ENCODE peak calls at places on chromosomes 3 and 15, in seven cellular contexts. One of them, this sample, is unnamed.

GRCh38 chr3:116064646-116065045 is 380.6 kb downstream of the LSAMP start:
- DNase-seq in coronary artery: no peak
- DNase-seq in H7: no peak
- DNase-seq in endodermal cell: no peak
- DNase-seq in right cardiac atrium: no peak
- DNase-seq in aorta: no peak
- DNase-seq in kidney: no peak
- DNase-seq in this sample: no peak

GRCh38 chr3:129318921-129319320 is 40.3 kb downstream of the HMCES start:
- DNase-seq in coronary artery: no peak
- DNase-seq in H7: peak; percentile 66
- DNase-seq in endodermal cell: peak; percentile 41
- DNase-seq in right cardiac atrium: peak; percentile 59
- DNase-seq in aorta: no peak
- DNase-seq in kidney: no peak
- DNase-seq in this sample: no peak

GRCh38 chr3:107913671-107914070 is 177.2 kb downstream of the CD47 start:
- DNase-seq in coronary artery: no peak
- DNase-seq in H7: no peak
- DNase-seq in endodermal cell: no peak
- DNase-seq in right cardiac atrium: no peak
- DNase-seq in aorta: no peak
- DNase-seq in kidney: no peak
- DNase-seq in this sample: no peak

GRCh38 chr3:103991461-103992115 is 1375.1 kb upstream of the ALCAM start:
- DNase-seq in coronary artery: no peak
- DNase-seq in H7: peak; percentile 13
- DNase-seq in endodermal cell: peak; percentile 77
- DNase-seq in right cardiac atrium: no peak
- DNase-seq in aorta: no peak
- DNase-seq in kidney: peak; percentile 30
- DNase-seq in this sample: no peak

GRCh38 chr3:179630753-179631451 is 21.9 kb upstream of the USP13 start:
- DNase-seq in coronary artery: no peak
- DNase-seq in H7: no peak
- DNase-seq in endodermal cell: no peak
- DNase-seq in right cardiac atrium: no peak
- DNase-seq in aorta: no peak
- DNase-seq in kidney: no peak
- DNase-seq in this sample: no peak

GRCh38 chr3:10387881-10388621 is 67.1 kb upstream of the SEC13 start:
- DNase-seq in coronary artery: no peak
- DNase-seq in H7: no peak
- DNase-seq in endodermal cell: no peak
- DNase-seq in right cardiac atrium: no peak
- DNase-seq in aorta: peak; percentile 35
- DNase-seq in kidney: peak; percentile 19
- DNase-seq in this sample: no peak

GRCh38 chr15:71725215-71725955 is 85.0 kb upstream of the NR2E3 start:
- DNase-seq in coronary artery: no peak
- DNase-seq in H7: no peak
- DNase-seq in endodermal cell: peak; percentile 0
- DNase-seq in right cardiac atrium: no peak
- DNase-seq in aorta: no peak
- DNase-seq in kidney: no peak
- DNase-seq in this sample: no peak

GRCh38 chr15:42576776-42577175 is 1.4 kb downstream of the STARD9 start:
- DNase-seq in coronary artery: no peak
- DNase-seq in H7: no peak
- DNase-seq in endodermal cell: no peak
- DNase-seq in right cardiac atrium: no peak
- DNase-seq in aorta: no peak
- DNase-seq in kidney: no peak
- DNase-seq in this sample: no peak

GRCh38 chr3:131033480-131034080 is 6.9 kb downstream of the NEK11 start:
- DNase-seq in coronary artery: no peak
- DNase-seq in H7: peak; percentile 47
- DNase-seq in endodermal cell: no peak
- DNase-seq in right cardiac atrium: no peak
- DNase-seq in aorta: no peak
- DNase-seq in kidney: no peak
- DNase-seq in this sample: no peak

GRCh38 chr15:58465866-58466517 is 34.2 kb downstream of the LIPC start:
- DNase-seq in coronary artery: no peak
- DNase-seq in H7: no peak
- DNase-seq in endodermal cell: no peak
- DNase-seq in right cardiac atrium: no peak
- DNase-seq in aorta: no peak
- DNase-seq in kidney: no peak
- DNase-seq in this sample: no peak

GRCh38 chr3:52712291-52713212 is 6.6 kb downstream of the SPCS1 start:
- DNase-seq in coronary artery: no peak
- DNase-seq in H7: no peak
- DNase-seq in endodermal cell: peak; percentile 19
- DNase-seq in right cardiac atrium: no peak
- DNase-seq in aorta: no peak
- DNase-seq in kidney: no peak
- DNase-seq in this sample: no peak

GRCh38 chr3:59425942-59426341 is 376.1 kb upstream of the CFAP20DC start:
- DNase-seq in coronary artery: no peak
- DNase-seq in H7: no peak
- DNase-seq in endodermal cell: no peak
- DNase-seq in right cardiac atrium: no peak
- DNase-seq in aorta: no peak
- DNase-seq in kidney: no peak
- DNase-seq in this sample: no peak

DNA sequence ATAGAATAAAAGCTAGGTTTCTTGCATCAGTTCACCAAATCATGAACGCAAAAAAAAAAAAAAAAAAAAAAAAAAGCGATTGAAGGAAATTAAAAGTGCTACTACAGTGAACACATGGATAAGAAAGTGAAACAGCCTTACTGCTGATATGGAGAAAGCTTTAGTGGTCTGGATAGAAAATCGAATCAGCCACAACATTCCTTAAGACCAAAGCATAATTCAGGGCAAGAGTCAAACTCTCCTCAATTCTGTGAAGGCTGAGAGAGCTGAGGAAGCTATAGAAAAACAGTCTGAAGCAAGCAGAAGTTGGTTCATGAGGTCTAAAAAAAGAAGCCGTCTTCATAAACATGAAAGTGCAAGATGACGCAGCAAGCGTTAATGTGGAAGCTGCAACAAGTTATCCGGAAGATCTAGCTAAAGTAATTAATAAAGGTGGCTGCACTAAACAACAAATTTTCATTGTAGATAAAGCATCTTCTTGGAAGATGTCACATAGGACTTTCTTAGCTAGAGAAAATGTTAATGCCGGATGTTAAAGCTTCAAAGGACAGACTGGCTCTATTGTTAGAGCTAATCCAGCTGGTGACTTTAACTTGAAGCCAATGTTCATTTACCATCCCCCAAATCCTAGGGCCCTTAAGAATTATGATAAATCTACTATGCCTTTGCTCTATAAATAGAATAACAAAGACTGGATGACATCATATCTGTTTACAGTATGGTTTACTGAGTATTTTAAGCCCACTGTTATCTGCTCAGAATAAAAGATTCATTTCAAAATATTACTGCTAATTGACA is 19.2 kb downstream of the P3H2 start:
- DNase-seq in coronary artery: no peak
- DNase-seq in H7: no peak
- DNase-seq in endodermal cell: no peak
- DNase-seq in right cardiac atrium: no peak
- DNase-seq in aorta: no peak
- DNase-seq in kidney: no peak
- DNase-seq in this sample: no peak
- H3K4me3 ChIP-seq in coronary artery: peak overlapping the region; percentile 37
- H3K4me3 ChIP-seq in H7: no peak overlapping the region
- H3K4me3 ChIP-seq in endodermal cell: peak overlapping the region; percentile 63
- H3K4me3 ChIP-seq in right cardiac atrium: peak overlapping the region; percentile 52
- H3K4me3 ChIP-seq in aorta: peak overlapping the region; percentile 20
- H3K4me3 ChIP-seq in kidney: peak overlapping the region; percentile 33
- H3K4me3 ChIP-seq in this sample: peak overlapping the region; percentile 15

GRCh38 chr15:92012368-92012629 is 158.8 kb downstream of the SLCO3A1 start:
- DNase-seq in coronary artery: no peak
- DNase-seq in H7: no peak
- DNase-seq in endodermal cell: no peak
- DNase-seq in right cardiac atrium: no peak
- DNase-seq in aorta: no peak
- DNase-seq in kidney: no peak
- DNase-seq in this sample: no peak

GRCh38 chr15:92006186-92007028 is 152.9 kb downstream of the SLCO3A1 start:
- DNase-seq in coronary artery: no peak
- DNase-seq in H7: no peak
- DNase-seq in endodermal cell: no peak
- DNase-seq in right cardiac atrium: no peak
- DNase-seq in aorta: no peak
- DNase-seq in kidney: no peak
- DNase-seq in this sample: no peak

GRCh38 chr15:92014461-92015030 is 161.0 kb downstream of the SLCO3A1 start:
- DNase-seq in coronary artery: no peak
- DNase-seq in H7: no peak
- DNase-seq in endodermal cell: no peak
- DNase-seq in right cardiac atrium: no peak
- DNase-seq in aorta: no peak
- DNase-seq in kidney: no peak
- DNase-seq in this sample: no peak

GRCh38 chr15:92009162-92009561 is 155.7 kb downstream of the SLCO3A1 start:
- DNase-seq in coronary artery: no peak
- DNase-seq in H7: no peak
- DNase-seq in endodermal cell: no peak
- DNase-seq in right cardiac atrium: no peak
- DNase-seq in aorta: no peak
- DNase-seq in kidney: no peak
- DNase-seq in this sample: no peak

DNA sequence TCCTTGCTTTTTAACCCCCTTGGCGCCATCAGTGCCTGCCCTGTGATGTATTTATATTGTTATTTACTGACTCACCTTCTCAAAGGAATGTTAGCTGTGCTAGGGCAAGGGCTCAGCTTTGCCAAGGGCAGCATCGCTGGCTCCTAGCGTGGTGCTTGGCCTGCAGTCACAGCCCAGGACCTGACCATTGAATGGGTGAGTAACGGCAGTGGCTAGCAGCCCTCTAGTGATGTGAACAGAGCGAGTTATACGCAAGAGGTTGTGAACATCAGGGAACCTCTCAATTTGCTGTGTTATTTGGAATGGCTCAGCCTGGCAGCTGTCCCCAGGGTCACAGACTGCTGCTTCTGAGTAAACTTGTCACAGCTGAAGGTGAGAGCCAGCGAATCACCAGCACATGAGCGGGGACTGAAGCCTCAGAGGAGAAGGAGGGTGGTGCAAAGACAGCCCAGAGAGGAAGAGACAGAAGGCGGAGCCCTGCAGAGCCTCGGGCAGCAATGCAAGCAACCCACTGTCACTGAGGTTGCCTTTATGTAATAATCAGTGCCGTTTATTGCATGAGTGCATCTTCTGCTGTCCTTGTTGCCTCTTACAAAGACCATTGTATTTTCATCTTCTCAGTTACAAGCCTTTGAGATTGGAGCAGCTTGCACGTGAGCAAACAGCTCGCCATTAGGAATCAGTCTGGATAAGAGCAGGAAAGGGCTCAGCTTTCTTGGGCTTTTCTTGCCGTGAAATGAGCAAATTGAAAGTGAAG is 158.3 kb downstream of the SLCO3A1 start:
- DNase-seq in coronary artery: no peak
- DNase-seq in H7: no peak
- DNase-seq in endodermal cell: peak; percentile 66
- DNase-seq in right cardiac atrium: no peak
- DNase-seq in aorta: peak; percentile 83
- DNase-seq in kidney: no peak
- DNase-seq in this sample: no peak
- H3K4me3 ChIP-seq in coronary artery: peak overlapping the region; percentile 54
- H3K4me3 ChIP-seq in H7: no peak overlapping the region
- H3K4me3 ChIP-seq in endodermal cell: no peak overlapping the region
- H3K4me3 ChIP-seq in right cardiac atrium: no peak overlapping the region
- H3K4me3 ChIP-seq in aorta: no peak overlapping the region
- H3K4me3 ChIP-seq in kidney: peak overlapping the region; percentile 22
- H3K4me3 ChIP-seq in this sample: no peak overlapping the region

DNA sequence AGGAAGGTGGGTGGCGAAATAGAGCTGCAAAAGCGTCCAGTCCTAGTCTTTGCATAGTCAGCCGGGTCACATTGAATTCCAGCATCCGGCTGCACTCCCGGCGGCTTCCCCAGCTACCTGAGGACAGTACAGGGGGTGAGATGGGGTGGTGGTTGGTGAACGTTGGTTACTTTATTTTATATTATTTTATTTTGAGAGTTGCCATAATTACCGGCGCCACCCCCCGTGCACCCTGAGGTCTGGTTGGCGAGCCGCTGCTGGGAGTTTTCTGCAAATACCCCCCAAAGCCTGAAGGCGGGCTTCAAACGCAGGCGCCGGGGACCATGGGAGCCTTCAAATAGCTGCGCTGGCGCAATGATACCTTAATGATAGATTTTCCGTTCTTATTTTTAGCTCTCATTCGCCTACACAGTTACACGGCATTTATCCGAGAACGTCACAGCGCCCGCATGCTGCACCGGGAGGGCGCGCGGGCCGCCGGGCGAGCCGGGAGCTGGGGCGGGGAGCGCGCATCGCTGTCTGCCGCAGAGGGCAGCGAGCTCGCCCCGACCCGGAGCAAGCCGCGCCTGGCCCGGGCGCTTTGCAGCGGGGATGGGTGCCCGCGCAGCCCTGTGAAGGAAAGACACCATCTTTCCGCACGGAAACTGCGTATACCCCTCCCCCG is 756 bp upstream of the RASGRF1 start:
- DNase-seq in coronary artery: peak; percentile 35
- DNase-seq in H7: peak; percentile 83
- DNase-seq in endodermal cell: peak; percentile 62
- DNase-seq in right cardiac atrium: no peak
- DNase-seq in aorta: peak; percentile 53
- DNase-seq in kidney: no peak
- DNase-seq in this sample: no peak
- H3K4me3 ChIP-seq in coronary artery: peak overlapping the region; percentile 63
- H3K4me3 ChIP-seq in H7: peak overlapping the region; percentile 55
- H3K4me3 ChIP-seq in endodermal cell: peak overlapping the region; percentile 75
- H3K4me3 ChIP-seq in right cardiac atrium: peak overlapping the region; percentile 30
- H3K4me3 ChIP-seq in aorta: no peak overlapping the region
- H3K4me3 ChIP-seq in kidney: no peak overlapping the region
- H3K4me3 ChIP-seq in this sample: peak overlapping the region; percentile 34

GRCh38 chr3:186255703-186256331 is 106.2 kb downstream of the DGKG start:
- DNase-seq in coronary artery: no peak
- DNase-seq in H7: peak; percentile 68
- DNase-seq in endodermal cell: peak; percentile 87
- DNase-seq in right cardiac atrium: no peak
- DNase-seq in aorta: no peak
- DNase-seq in kidney: peak; percentile 78
- DNase-seq in this sample: no peak

GRCh38 chr3:186251948-186252619 is 110.0 kb downstream of the DGKG start:
- DNase-seq in coronary artery: peak; percentile 62
- DNase-seq in H7: no peak
- DNase-seq in endodermal cell: no peak
- DNase-seq in right cardiac atrium: peak; percentile 67
- DNase-seq in aorta: peak; percentile 71
- DNase-seq in kidney: no peak
- DNase-seq in this sample: no peak

GRCh38 chr3:186258968-186259367 is 103.1 kb downstream of the DGKG start:
- DNase-seq in coronary artery: no peak
- DNase-seq in H7: no peak
- DNase-seq in endodermal cell: no peak
- DNase-seq in right cardiac atrium: no peak
- DNase-seq in aorta: no peak
- DNase-seq in kidney: no peak
- DNase-seq in this sample: no peak

GRCh38 chr3:186257866-186258265 is 104.2 kb downstream of the DGKG start:
- DNase-seq in coronary artery: no peak
- DNase-seq in H7: no peak
- DNase-seq in endodermal cell: no peak
- DNase-seq in right cardiac atrium: no peak
- DNase-seq in aorta: no peak
- DNase-seq in kidney: no peak
- DNase-seq in this sample: no peak

GRCh38 chr3:186254676-186255665 is 107.1 kb downstream of the DGKG start:
- DNase-seq in coronary artery: no peak
- DNase-seq in H7: no peak
- DNase-seq in endodermal cell: no peak
- DNase-seq in right cardiac atrium: peak; percentile 52
- DNase-seq in aorta: no peak
- DNase-seq in kidney: no peak
- DNase-seq in this sample: no peak
- H3K4me3 ChIP-seq in coronary artery: no peak overlapping the region
- H3K4me3 ChIP-seq in H7: no peak overlapping the region
- H3K4me3 ChIP-seq in endodermal cell: no peak overlapping the region
- H3K4me3 ChIP-seq in right cardiac atrium: no peak overlapping the region
- H3K4me3 ChIP-seq in aorta: no peak overlapping the region
- H3K4me3 ChIP-seq in kidney: no peak overlapping the region
- H3K4me3 ChIP-seq in this sample: no peak overlapping the region